ENCODE peak calls at places on chromosomes 1 and 21, in four cellular contexts. R, G, B and U are unnamed samples.

GRCh38 chr1:154442006-154442740 is 37.0 kb downstream of the IL6R start:
- DNase-seq in G (no peak), B (no peak), R (no peak), U (no peak)

GRCh38 chr1:3631865-3632264 is 7.0 kb downstream of the TPRG1L start:
- DNase-seq in G (no peak), B (no peak), R (no peak), U (no peak)

GRCh38 chr1:184792450-184792969 is 37.9 kb upstream of the EDEM3 start:
- DNase-seq in B (peak), R (no peak), G (peak), U (peak)

GRCh38 chr21:46179708-46180078 is 4.6 kb downstream of the SPATC1L start:
- DNase-seq in R (no peak), B (no peak), G (no peak), U (no peak)

GRCh38 chr21:41605178-41605933 is 97.4 kb upstream of the TMPRSS2 start:
- DNase-seq in G (peak), B (no peak), R (no peak), U (no peak)

GRCh38 chr1:47031059-47031458 is 7.6 kb downstream of the CYP4X1 start:
- DNase-seq in B (no peak), G (peak), R (no peak), U (peak)

GRCh38 chr1:6461538-6462411 is 4.2 kb downstream of the TNFRSF25 start:
- DNase-seq in B (no peak), R (no peak), G (no peak), U (no peak)

GRCh38 chr1:111908222-111908621 is 81.2 kb downstream of the KCND3 start:
- DNase-seq in B (no peak), R (no peak), G (no peak), U (no peak)

GRCh38 chr1:210754931-210755670 is 378.8 kb downstream of the KCNH1 start:
- DNase-seq in G (no peak), B (no peak), R (no peak), U (peak)

GRCh38 chr1:44594871-44595735 is 79.2 kb downstream of the TMEM53 start:
- DNase-seq in R (peak), B (no peak), G (peak), U (peak)

GRCh38 chr21:31641416-31641922 is 18.0 kb upstream of the SOD1 start:
- DNase-seq in G (no peak), R (no peak), B (no peak), U (no peak)

GRCh38 chr1:153789478-153790148 is 14.4 kb downstream of the SLC27A3 start:
- DNase-seq in B (no peak), R (no peak), G (no peak), U (no peak)

GRCh38 chr1:216422821-216423529 is at the start of gene USH2A:
- DNase-seq in B (no peak), R (no peak), G (no peak), U (no peak)

GRCh38 chr1:114009393-114009792 is 30.1 kb downstream of the OLFML3 start:
- DNase-seq in R (no peak), G (peak), B (no peak), U (no peak)

GRCh38 chr21:34548782-34549376 is 36.9 kb upstream of the KCNE1 start:
- DNase-seq in G (no peak), B (no peak), R (no peak), U (no peak)

GRCh38 chr1:229341811-229342304 is 989 bp downstream of the CCSAP start:
- DNase-seq in G (peak), B (no peak), R (no peak), U (peak)

GRCh38 chr21:44702973-44703730 is 6.2 kb downstream of the KRTAP10-12 start:
- DNase-seq in G (no peak), B (no peak), R (peak), U (no peak)

GRCh38 chr1:228045405-228045804 is 37.1 kb upstream of the ARF1 start:
- DNase-seq in G (no peak), B (no peak), R (peak), U (no peak)

GRCh38 chr1:33424205-33424604 is 6.7 kb downstream of the PHC2 start:
- DNase-seq in B (no peak), R (no peak), G (peak), U (peak)

GRCh38 chr1:180627411-180627810 is 4.4 kb upstream of the XPR1 start:
- DNase-seq in B (no peak), R (no peak), G (no peak), U (no peak)

GRCh38 chr1:69739181-69739580 is 171.5 kb downstream of the LRRC7 start:
- DNase-seq in B (no peak), R (no peak), G (peak), U (peak)

GRCh38 chr1:21811875-21812305 is at the start of gene LDLRAD2:
- DNase-seq in B (no peak), G (peak), R (no peak), U (no peak)

GRCh38 chr1:151364996-151365395 is 7.5 kb downstream of the SELENBP1 start:
- DNase-seq in B (no peak), G (no peak), R (no peak), U (no peak)
- TF ChIP-seq CTCF in B (no peak), G (no peak), R (no peak), U (peak)

GRCh38 chr1:236861560-236862230 is 66.6 kb downstream of the MTR start:
- DNase-seq in B (no peak), G (peak), R (no peak), U (peak)

GRCh38 chr1:236858203-236858602 is 63.1 kb downstream of the MTR start:
- DNase-seq in B (no peak), R (no peak), G (no peak), U (no peak)

GRCh38 chr1:236860674-236861073 is 65.6 kb downstream of the MTR start:
- DNase-seq in B (no peak), R (no peak), G (no peak), U (no peak)

GRCh38 chr1:236862231-236862591 is 67.1 kb downstream of the MTR start:
- DNase-seq in B (no peak), R (no peak), G (no peak), U (no peak)

GRCh38 chr1:236860096-236860495 is 65.0 kb downstream of the MTR start:
- DNase-seq in R (no peak), G (no peak), B (no peak), U (no peak)
- H3K4me3 ChIP-seq in R (no peak), G (no peak), B (no peak), U (no peak)

GRCh38 chr1:90729484-90730246 is 12.6 kb upstream of the BARHL2 start:
- DNase-seq in G (no peak), R (no peak), B (no peak), U (no peak)
- TF ChIP-seq CTCF in G (no peak), R (peak), B (peak), U (peak)

GRCh38 chr1:214850432-214851010 is 232.0 kb upstream of the KCNK2 start:
- DNase-seq in G (peak), B (no peak), R (no peak), U (no peak)
- H3K4me3 ChIP-seq in G (no peak), B (no peak), R (no peak), U (no peak)

DNA sequence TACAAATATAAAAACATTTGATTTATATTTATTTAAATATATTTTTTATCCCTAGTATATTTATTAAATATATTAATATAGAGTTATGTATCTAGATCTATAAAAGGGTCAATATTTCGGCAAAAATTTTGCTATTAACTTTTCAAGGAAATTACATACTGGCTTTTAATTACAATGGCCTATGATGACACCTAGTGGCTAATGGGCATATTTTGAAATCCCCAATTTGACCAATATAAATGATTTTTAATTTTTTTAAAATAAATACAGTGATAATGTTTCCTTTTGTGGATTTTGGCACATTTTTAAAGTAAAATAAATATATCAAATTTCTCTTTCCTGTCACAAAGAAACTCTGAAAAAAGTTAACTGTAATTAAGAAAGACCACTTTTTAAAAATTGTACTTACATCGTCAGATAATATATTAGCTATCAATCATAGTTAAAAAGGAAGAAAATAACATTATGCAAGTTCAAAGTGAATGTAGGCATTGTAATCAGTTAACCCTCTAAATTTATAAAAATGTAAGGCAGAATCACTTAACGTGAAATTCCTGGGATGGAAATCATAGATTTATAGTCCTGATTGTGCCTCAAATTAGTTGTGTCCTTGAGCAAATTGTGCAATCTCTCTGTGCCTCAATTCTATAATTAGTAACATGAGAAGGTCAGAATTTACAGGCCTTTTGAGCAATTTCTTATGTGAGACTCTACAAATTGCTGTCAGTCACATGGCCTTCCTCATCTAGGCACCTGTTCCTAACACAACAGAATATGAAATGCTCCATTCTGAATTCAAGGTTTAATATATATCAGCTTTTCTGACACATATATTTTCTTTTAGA is 25.6 kb upstream of the RGS13 start:
- DNase-seq in R (no peak), B (no peak), G (peak), U (peak)
- TF ChIP-seq CTCF in R (peak), B (peak), G (peak), U (peak)

GRCh38 chr1:53560572-53561487 is 101.6 kb downstream of the DMRTB1 start:
- DNase-seq in R (no peak), G (no peak), B (no peak), U (no peak)
- H3K4me3 ChIP-seq in R (no peak), G (no peak), B (no peak), U (no peak)

DNA sequence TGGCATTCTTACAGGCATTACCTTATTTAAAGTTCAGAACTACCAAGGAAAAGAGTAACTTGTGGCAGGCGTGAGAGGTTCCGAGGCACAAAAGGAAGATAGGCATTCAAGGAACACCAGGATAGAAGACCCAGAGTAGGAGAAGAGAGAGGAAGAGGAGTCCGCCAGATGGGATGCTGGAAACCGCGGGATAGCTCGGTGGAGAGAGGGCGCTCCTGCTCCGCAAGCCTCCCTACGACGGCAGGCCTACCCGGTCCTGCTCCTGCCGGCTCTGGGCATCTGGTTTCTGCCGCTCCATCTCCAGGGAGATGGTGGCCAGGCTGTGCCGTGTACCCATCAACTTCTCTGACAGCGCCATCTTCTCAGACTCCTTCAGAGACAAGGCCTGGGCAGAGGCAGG is 5.4 kb upstream of the NBPF1 start:
- DNase-seq in B (no peak), G (no peak), R (no peak), U (no peak)
- TF ChIP-seq CTCF in B (no peak), G (no peak), R (no peak), U (no peak)

GRCh38 chr1:202014060-202014459 is 3.7 kb downstream of the ELF3 start:
- DNase-seq in B (no peak), G (no peak), R (no peak), U (no peak)
- H3K4me3 ChIP-seq in B (peak), G (no peak), R (no peak), U (no peak)